ENCODE peak calls at places on chromosome 4, in four cellular contexts. X is lower lobe of right lung, L is right cardiac atrium, H is heart right ventricle. F is an unnamed sample.

GRCh38 chr4:107279729-107280128 is 243.6 kb upstream of the DKK2 start:
- DNase-seq in X (no peak), H (no peak), L (no peak), F (no peak)

GRCh38 chr4:119955256-119955655 is 111.4 kb downstream of the MAD2L1 start:
- DNase-seq in X (no peak), H (no peak), L (no peak), F (no peak)

GRCh38 chr4:80058740-80059139 is 14.3 kb downstream of the ANTXR2 start:
- DNase-seq in X (no peak), L (no peak), H (no peak), F (no peak)

GRCh38 chr4:93384211-93384610 is 444.3 kb upstream of the ATOH1 start:
- DNase-seq in X (no peak), L (no peak), H (no peak), F (no peak)

GRCh38 chr4:39464886-39465501 is 6.1 kb downstream of the LIAS start:
- DNase-seq in H (no peak), L (no peak), X (no peak), F (peak; percentile 71)

GRCh38 chr4:158282252-158282651 is 72.0 kb downstream of the TMEM144 start:
- DNase-seq in H (no peak), L (no peak), X (no peak), F (no peak)

GRCh38 chr4:171891038-171891437 is 77.8 kb downstream of the GALNTL6 start:
- DNase-seq in H (no peak), X (no peak), L (no peak), F (no peak)

GRCh38 chr4:653080-653821 is 20.8 kb downstream of the ATP5ME start:
- DNase-seq in X (peak; percentile 45), H (no peak), L (peak; percentile 43), F (no peak)

GRCh38 chr4:158006973-158007372 is 165.9 kb downstream of the GASK1B start:
- DNase-seq in L (no peak), H (peak; percentile 74), X (no peak), F (no peak)

GRCh38 chr4:66575024-66575696 is 904.9 kb upstream of the EPHA5 start:
- DNase-seq in X (no peak), L (no peak), H (no peak), F (no peak)

GRCh38 chr4:17544205-17544604 is 29.2 kb downstream of the CLRN2 start:
- DNase-seq in H (no peak), L (no peak), X (no peak), F (no peak)

GRCh38 chr4:79584902-79585301 is 176.9 kb upstream of the GK2 start:
- DNase-seq in H (no peak), L (no peak), X (no peak), F (no peak)

GRCh38 chr4:172554588-172554987 is 614.0 kb upstream of the GALNT7 start:
- DNase-seq in X (no peak), L (no peak), H (no peak), F (no peak)

GRCh38 chr4:174523003-174523693 is 860 bp upstream of the HPGD start:
- DNase-seq in X (no peak), H (no peak), L (no peak), F (no peak)

GRCh38 chr4:73064536-73064935 is 5.0 kb downstream of the COX18 start:
- DNase-seq in L (no peak), H (no peak), X (no peak), F (no peak)

GRCh38 chr4:144820706-144821105 is 174.8 kb downstream of the HHIP start:
- DNase-seq in L (no peak), X (no peak), H (no peak), F (no peak)

GRCh38 chr4:76232681-76233080 is 18.8 kb upstream of the FAM47E start:
- DNase-seq in L (no peak), H (no peak), X (no peak), F (no peak)

GRCh38 chr4:107692197-107692596 is 27.8 kb downstream of the PAPSS1 start:
- DNase-seq in H (no peak), X (no peak), L (no peak), F (no peak)

GRCh38 chr4:39353478-39354177 is 12.5 kb downstream of the RFC1 start:
- DNase-seq in L (no peak), X (no peak), H (no peak), F (no peak)

GRCh38 chr4:156971623-156972369 is at the start of gene PDGFC:
- DNase-seq in X (peak; percentile 91), L (peak; percentile 90), H (peak; percentile 68), F (no peak)

DNA sequence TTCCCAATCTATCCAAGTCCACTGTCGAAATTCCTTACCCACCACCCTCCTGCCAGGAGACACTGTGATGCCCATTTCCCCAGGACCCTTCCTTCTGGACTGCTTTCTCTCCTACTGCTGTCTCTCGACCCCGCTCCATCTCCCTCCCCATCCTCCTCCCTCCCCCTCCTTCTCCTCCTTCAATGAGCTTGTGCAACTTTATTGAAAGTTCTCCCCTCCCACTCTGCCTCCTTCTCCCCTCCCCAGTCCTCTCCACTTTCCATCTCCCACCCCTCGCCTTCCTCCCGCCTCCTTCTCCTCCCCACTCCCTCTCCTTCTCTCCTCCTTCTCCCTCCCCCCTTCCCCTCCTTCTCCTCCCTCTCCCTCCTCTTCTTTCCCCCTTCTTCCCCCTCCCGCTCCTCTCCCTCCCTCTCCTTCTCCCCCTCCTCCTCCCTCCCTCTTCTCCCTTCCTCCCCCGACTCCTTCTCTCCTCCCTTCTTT is 116.6 kb upstream of the FAT1 start:
- DNase-seq in L (peak; percentile 75), X (no peak), H (peak; percentile 68), F (peak; percentile 11)
- H3K4me3 ChIP-seq in L (peak overlapping the region; percentile 0), X (peak overlapping the region; percentile 7), H (peak overlapping the region; percentile 22), F (peak overlapping the region; percentile 17)

DNA sequence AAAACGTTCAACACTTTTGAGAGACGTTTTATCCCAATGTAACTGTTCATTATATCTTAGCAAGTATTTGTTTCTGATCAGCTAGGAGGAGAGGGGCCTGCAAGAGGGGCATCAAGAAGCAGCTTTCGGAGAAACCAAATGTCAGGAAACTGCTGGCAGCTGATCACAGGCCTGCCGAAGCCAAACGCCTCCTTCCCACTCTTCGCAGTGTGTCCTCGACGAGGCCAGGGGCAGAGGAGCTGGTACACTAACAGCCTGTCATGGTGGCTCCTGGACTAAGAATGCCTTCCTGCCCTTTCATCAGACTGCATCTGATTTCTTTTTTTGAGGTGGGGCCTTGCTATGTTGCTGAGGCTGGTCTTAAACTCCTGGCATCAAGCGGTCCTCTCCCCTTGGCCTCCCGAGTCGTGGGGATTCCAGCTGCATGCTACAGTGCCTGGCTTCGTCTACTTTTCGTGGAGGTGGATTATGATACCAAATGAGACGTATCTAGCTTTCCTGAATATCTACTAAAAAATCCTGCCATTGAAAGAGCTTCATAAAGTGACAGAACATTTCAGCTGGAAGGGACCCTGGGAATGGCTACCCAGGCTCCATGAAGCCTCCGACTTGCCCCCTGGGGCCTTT is 134.8 kb downstream of the AFAP1 start:
- DNase-seq in X (no peak), H (no peak), L (no peak), F (no peak)
- H3K27ac ChIP-seq in X (peak overlapping the region; percentile 85), H (peak overlapping the region; percentile 91), L (no peak overlapping the region), F (peak overlapping the region; percentile 85)

DNA sequence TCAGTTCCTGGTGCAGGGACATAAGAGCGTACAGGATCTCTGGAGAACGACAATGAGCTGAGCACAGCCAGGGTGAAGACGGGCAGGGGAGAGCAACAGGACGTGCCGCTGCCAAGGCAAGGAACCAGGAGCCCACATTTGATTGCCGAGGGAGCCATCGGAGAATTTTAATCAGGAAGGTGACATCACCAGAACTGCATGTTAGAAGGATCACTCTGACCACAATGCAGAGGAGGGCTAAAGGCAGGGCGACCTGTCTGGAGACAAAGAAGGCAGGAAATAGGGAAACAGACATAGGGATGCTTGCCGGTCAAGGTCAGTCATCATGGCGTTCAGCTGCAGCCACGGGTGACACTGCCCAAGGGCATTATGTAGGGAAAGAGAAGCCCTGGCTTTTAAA is 81.4 kb downstream of the RBM47 start:
- DNase-seq in H (no peak), X (no peak), L (no peak), F (no peak)
- H3K4me3 ChIP-seq in H (no peak overlapping the region), X (no peak overlapping the region), L (no peak overlapping the region), F (no peak overlapping the region)

GRCh38 chr4:164023214-164023613 is 528.7 kb downstream of the TMA16 start:
- DNase-seq in X (no peak), L (no peak), H (no peak), F (no peak)

GRCh38 chr4:164027805-164028204 is 533.3 kb downstream of the TMA16 start:
- DNase-seq in X (no peak), L (no peak), H (no peak), F (no peak)

GRCh38 chr4:164021947-164022346 is 527.5 kb downstream of the TMA16 start:
- DNase-seq in X (no peak), L (no peak), H (no peak), F (no peak)
- H3K27ac ChIP-seq in X (no peak overlapping the region), L (no peak overlapping the region), H (no peak overlapping the region), F (no peak overlapping the region)

DNA sequence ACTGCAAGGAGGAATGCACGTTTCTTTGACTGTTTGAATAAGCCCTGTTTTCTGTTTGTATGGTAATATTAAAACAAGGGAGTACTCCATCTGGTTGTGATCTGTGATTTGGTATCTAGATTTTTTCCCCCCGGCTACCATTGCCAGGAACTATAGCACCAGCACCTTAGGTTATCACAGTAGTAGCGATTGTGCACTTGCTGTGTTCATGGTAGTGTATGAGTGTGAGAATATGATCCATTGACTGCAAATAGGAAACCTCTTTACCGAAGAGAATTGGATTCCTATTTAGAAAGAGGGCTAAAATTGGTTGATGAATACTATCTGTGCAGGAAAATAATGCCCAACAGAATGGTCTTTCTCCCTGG is 69.9 kb downstream of the LARP7 start:
- DNase-seq in H (no peak), X (no peak), L (no peak), F (no peak)
- H3K4me3 ChIP-seq in H (peak overlapping the region; percentile 60), X (no peak overlapping the region), L (peak overlapping the region; percentile 58), F (no peak overlapping the region)

GRCh38 chr4:153570228-153570973 is 104.2 kb downstream of the TMEM131L start:
- DNase-seq in H (no peak), X (no peak), L (no peak), F (no peak)

GRCh38 chr4:153573881-153574807 is 108.0 kb downstream of the TMEM131L start:
- DNase-seq in L (peak; percentile 69), X (peak; percentile 63), H (peak; percentile 68), F (peak; percentile 64)

GRCh38 chr4:153571006-153571545 is 104.9 kb downstream of the TMEM131L start:
- DNase-seq in H (no peak), L (no peak), X (no peak), F (no peak)

GRCh38 chr4:153573221-153573620 is 107.1 kb downstream of the TMEM131L start:
- DNase-seq in L (peak; percentile 64), H (peak; percentile 67), X (no peak), F (no peak)

GRCh38 chr4:153572609-153573008 is 106.4 kb downstream of the TMEM131L start:
- DNase-seq in H (no peak), L (no peak), X (no peak), F (no peak)
- H3K27ac ChIP-seq in H (peak overlapping the region; percentile 77), L (no peak overlapping the region), X (no peak overlapping the region), F (no peak overlapping the region)